ENCODE peak calls at places on chromosome 14, in five cellular contexts. L is ovary, X is prostate gland, S is uterus, Y is heart left ventricle. F is an unnamed sample. For H3K4me1, the result is how much of the 10 kb centered on the place peaks cover.

GRCh38 chr14:101961746-101962502 is 2.4 kb upstream of the DYNC1H1 start:
- DNase-seq in L (no peak), X (no peak), S (no peak), Y (no peak), F (no peak)

GRCh38 chr14:38174721-38175120 is 33.0 kb upstream of the SSTR1 start:
- DNase-seq in L (no peak), X (no peak), S (no peak), Y (no peak), F (no peak)

GRCh38 chr14:92759300-92759678 is 10.9 kb upstream of the LGMN start:
- DNase-seq in L (no peak), X (no peak), S (no peak), Y (no peak), F (no peak)

GRCh38 chr14:50957296-50957695 is 13.0 kb upstream of the PYGL start:
- DNase-seq in L (no peak), X (no peak), S (peak), Y (no peak), F (no peak)

GRCh38 chr14:75280448-75280830 is 1.8 kb downstream of the FOS start:
- DNase-seq in L (no peak), X (no peak), S (no peak), Y (no peak), F (no peak)

GRCh38 chr14:34081576-34082136 is 130.8 kb upstream of the EGLN3 start:
- DNase-seq in L (no peak), X (no peak), S (no peak), Y (no peak), F (no peak)

GRCh38 chr14:86541969-86542368 is 1012.0 kb downstream of the FLRT2 start:
- DNase-seq in L (no peak), X (no peak), S (no peak), Y (no peak), F (no peak)

GRCh38 chr14:103404920-103405319 is 19.7 kb downstream of the MARK3 start:
- DNase-seq in L (no peak), X (peak), S (peak), Y (no peak), F (peak)

GRCh38 chr14:89245802-89246201 is 171.2 kb downstream of the FOXN3 start:
- DNase-seq in L (no peak), X (no peak), S (no peak), Y (no peak), F (no peak)

GRCh38 chr14:102097441-102098135 is 10.7 kb upstream of the HSP90AA1 start:
- DNase-seq in L (no peak), X (no peak), S (no peak), Y (no peak), F (no peak)

GRCh38 chr14:57847096-57847495 is 18.8 kb downstream of the SLC35F4 start:
- DNase-seq in L (no peak), X (no peak), S (no peak), Y (no peak), F (no peak)

GRCh38 chr14:50002926-50003212 is 110.0 kb downstream of the ARF6 start:
- DNase-seq in L (no peak), X (no peak), S (no peak), Y (no peak), F (no peak)

GRCh38 chr14:76882646-76883045 is 56.4 kb downstream of the LRRC74A start:
- DNase-seq in L (peak), X (no peak), S (no peak), Y (no peak), F (peak)

GRCh38 chr14:50997712-50998111 is 53.4 kb upstream of the PYGL start:
- DNase-seq in L (no peak), X (no peak), S (no peak), Y (no peak), F (no peak)

GRCh38 chr14:35332517-35333346 is 40.5 kb downstream of the PSMA6 start:
- DNase-seq in L (no peak), X (no peak), S (no peak), Y (no peak), F (no peak)

GRCh38 chr14:43123544-43123943 is 1383.5 kb downstream of the FSCB start:
- DNase-seq in L (no peak), X (no peak), S (no peak), Y (no peak), F (no peak)

GRCh38 chr14:20557212-20557542 is 3.7 kb downstream of the RNASE9 start:
- DNase-seq in L (no peak), X (no peak), S (no peak), Y (no peak), F (no peak)

GRCh38 chr14:70317969-70318634 is 41.4 kb downstream of the COX16 start:
- DNase-seq in L (no peak), X (no peak), S (no peak), Y (no peak), F (peak)

GRCh38 chr14:50301914-50302313 is 10.1 kb downstream of the L2HGDH start:
- DNase-seq in L (no peak), X (no peak), S (no peak), Y (no peak), F (no peak)

GRCh38 chr14:56339855-56340701 is 221.9 kb downstream of the PELI2 start:
- DNase-seq in L (peak), X (peak), S (peak), Y (peak), F (peak)

GRCh38 chr14:75667099-75667498 is 6.1 kb downstream of the TTLL5 start:
- DNase-seq in L (no peak), X (no peak), S (no peak), Y (no peak), F (no peak)

GRCh38 chr14:74014299-74014698 is 4.8 kb downstream of the ENTPD5 start:
- DNase-seq in L (no peak), X (no peak), S (no peak), Y (no peak), F (no peak)

GRCh38 chr14:45766247-45766646 is 513.2 kb upstream of the MIS18BP1 start:
- DNase-seq in L (no peak), X (no peak), S (no peak), Y (no peak), F (no peak)

GRCh38 chr14:36423430-36423829 is 96.6 kb downstream of the NKX2-1 start:
- DNase-seq in L (no peak), X (no peak), S (no peak), Y (no peak), F (no peak)

GRCh38 chr14:22462923-22463322 is 126.1 kb downstream of the DAD1 start:
- DNase-seq in L (no peak), X (no peak), S (no peak), Y (no peak), F (no peak)
- H3K4me3 ChIP-seq in L (no peak), X (no peak), S (no peak), Y (no peak), F (no peak)

GRCh38 chr14:96303981-96304380 is 48.0 kb downstream of the BDKRB1 start:
- DNase-seq in L (no peak), X (no peak), S (no peak), Y (no peak), F (no peak)
- TF ChIP-seq POLR2A in L (no peak), X (no peak), S (no peak), Y (no peak), F (no peak)

GRCh38 chr14:100091386-100091785 is 26.2 kb downstream of the EVL start:
- DNase-seq in L (no peak), X (no peak), S (no peak), Y (no peak), F (no peak)

GRCh38 chr14:100084591-100084990 is 19.4 kb downstream of the EVL start:
- DNase-seq in L (no peak), X (no peak), S (no peak), Y (no peak), F (peak)

GRCh38 chr14:100086361-100086760 is 21.1 kb downstream of the EVL start:
- DNase-seq in L (no peak), X (no peak), S (no peak), Y (no peak), F (no peak)

GRCh38 chr14:100085451-100085850 is 20.2 kb downstream of the EVL start:
- DNase-seq in L (no peak), X (no peak), S (no peak), Y (no peak), F (no peak)

DNA sequence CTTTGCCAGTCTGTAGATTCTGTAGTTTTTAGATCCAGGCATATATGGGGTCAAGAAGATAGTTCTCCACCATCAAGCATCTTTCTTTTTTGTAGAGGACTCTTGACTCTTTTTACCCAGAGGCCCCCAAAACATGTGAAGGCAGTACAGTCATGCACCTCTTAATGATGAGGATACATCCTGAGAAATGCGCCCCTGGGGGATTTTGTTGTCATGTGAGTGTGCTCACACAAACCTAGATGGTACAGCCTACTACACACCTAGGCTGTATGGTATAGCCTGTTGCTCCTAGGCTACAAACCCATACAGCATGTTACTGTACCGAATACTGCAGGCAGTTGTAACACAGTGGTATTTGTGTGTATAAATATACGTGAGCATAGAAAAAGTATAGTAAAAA is 23.0 kb downstream of the EVL start:
- DNase-seq in L (no peak), X (no peak), S (no peak), Y (no peak), F (no peak)
- H3K4me1 ChIP-seq in L (under half), X (under half), S (under half), Y (under half), F (under half)

GRCh38 chr14:22263961-22264360 is 325.1 kb downstream of the DAD1 start:
- DNase-seq in L (no peak), X (no peak), S (no peak), Y (no peak), F (no peak)

GRCh38 chr14:22264759-22265158 is 324.3 kb downstream of the DAD1 start:
- DNase-seq in L (no peak), X (no peak), S (no peak), Y (no peak), F (no peak)

GRCh38 chr14:22265319-22266140 is 323.5 kb downstream of the DAD1 start:
- DNase-seq in L (no peak), X (no peak), S (no peak), Y (no peak), F (no peak)

GRCh38 chr14:22266683-22267082 is 322.3 kb downstream of the DAD1 start:
- DNase-seq in L (no peak), X (no peak), S (no peak), Y (no peak), F (no peak)

GRCh38 chr14:22266141-22266442 is 322.9 kb downstream of the DAD1 start:
- DNase-seq in L (no peak), X (no peak), S (no peak), Y (no peak), F (no peak)
- H3K4me3 ChIP-seq in L (no peak), X (no peak), S (no peak), Y (no peak), F (no peak)

GRCh38 chr14:31205681-31206535 is 1.7 kb downstream of the HECTD1 start:
- DNase-seq in L (no peak), X (no peak), S (no peak), Y (no peak), F (no peak)
- TF ChIP-seq POLR2A in L (no peak), X (peak), S (no peak), Y (peak), F (no peak)

DNA sequence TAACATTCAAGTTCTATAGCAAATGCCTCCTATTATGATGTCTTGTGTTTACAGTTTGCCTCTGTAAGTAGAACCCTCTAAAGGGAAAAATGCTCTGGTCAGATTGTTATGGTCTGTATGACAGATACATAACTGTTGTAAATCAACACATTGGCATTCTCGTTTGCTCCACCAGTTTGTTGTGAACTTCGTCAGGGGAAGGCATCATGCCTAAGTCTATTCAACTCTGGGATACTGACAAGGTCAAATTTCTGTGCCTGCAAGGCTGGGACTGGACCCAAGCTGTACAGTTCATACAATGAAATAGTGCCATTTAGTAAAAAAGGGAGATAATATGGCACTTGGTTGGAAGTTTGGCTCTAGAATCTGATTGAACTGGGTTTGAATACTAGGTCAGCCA is 392.3 kb downstream of the RAD51B start:
- DNase-seq in L (no peak), X (no peak), S (no peak), Y (no peak), F (no peak)
- H3K4me1 ChIP-seq in L (under half), X (under half), S (under half), Y (under half), F (under half)